ENCODE peak calls at places on chromosomes 13 and 19, in five cellular contexts. B is GM23248, N is fibroblast of lung, H is A673, K is left ventricle myocardium inferior. Y is an unnamed sample. For H3K4me1, the result is how much of the 10 kb centered on the place peaks cover.

GRCh38 chr13:109722068-109722467 is 64.3 kb downstream of the IRS2 start:
- DNase-seq in H (no peak), N (no peak), B (no peak), K (no peak), Y (no peak)

GRCh38 chr13:43387880-43388279 is 364.5 kb downstream of the DNAJC15 start:
- DNase-seq in B (no peak), N (no peak), K (no peak), H (no peak), Y (no peak)

GRCh38 chr13:29077051-29077813 is 257.1 kb downstream of the MTUS2 start:
- DNase-seq in N (no peak), B (no peak), H (no peak), K (no peak), Y (no peak)

GRCh38 chr13:25218011-25218410 is 45.9 kb upstream of the AMER2 start:
- DNase-seq in K (no peak), H (no peak), B (no peak), N (no peak), Y (no peak)

GRCh38 chr19:7818806-7819205 is 11.2 kb upstream of the EVI5L start:
- DNase-seq in K (no peak), H (no peak), B (no peak), N (no peak), Y (no peak)

GRCh38 chr13:21232196-21232595 is 55.7 kb downstream of the MRPL57 start:
- DNase-seq in H (peak), N (peak), K (no peak), B (peak), Y (no peak)

GRCh38 chr13:39531646-39532045 is 71.3 kb downstream of the LHFPL6 start:
- DNase-seq in K (no peak), B (peak), H (no peak), N (peak), Y (no peak)

GRCh38 chr19:5718579-5719273 is 1.2 kb downstream of the LONP1 start:
- DNase-seq in K (no peak), B (peak), H (peak), N (peak), Y (no peak)

GRCh38 chr13:33349314-33349995 is 63.9 kb upstream of the STARD13 start:
- DNase-seq in H (peak), N (no peak), B (peak), K (peak), Y (peak)

GRCh38 chr19:28940751-28941500 is 272.0 kb downstream of the UQCRFS1 start:
- DNase-seq in H (no peak), N (peak), K (no peak), B (peak), Y (no peak)

GRCh38 chr13:77383097-77383496 is 56.2 kb upstream of the MYCBP2 start:
- DNase-seq in H (no peak), K (no peak), B (no peak), N (no peak), Y (no peak)

GRCh38 chr13:66328486-66328885 is 901.6 kb downstream of the PCDH9 start:
- DNase-seq in N (no peak), K (no peak), B (no peak), H (no peak), Y (no peak)

GRCh38 chr13:74221752-74222151 is 87.5 kb upstream of the KLF12 start:
- DNase-seq in B (no peak), K (no peak), N (no peak), H (no peak), Y (no peak)

GRCh38 chr19:6654347-6655310 is 15.3 kb downstream of the TNFSF14 start:
- DNase-seq in H (no peak), B (no peak), K (no peak), N (no peak), Y (no peak)

GRCh38 chr19:48325265-48325910 is at the start of gene EMP3:
- DNase-seq in H (peak), N (peak), B (peak), K (peak), Y (peak)
- H3K4me1 ChIP-seq in H (under half), N (under half), B (under half), K (half or more), Y (under half)

GRCh38 chr19:2500861-2501260 is 24.9 kb downstream of the GADD45B start:
- DNase-seq in B (no peak), H (no peak), N (no peak), K (no peak), Y (no peak)
- H3K4me1 ChIP-seq in B (under half), H (under half), N (under half), K (under half), Y (under half)

GRCh38 chr19:10288662-10289166 is 1.0 kb upstream of the ICAM5 start:
- DNase-seq in K (no peak), H (peak), N (no peak), B (peak), Y (peak)
- H3K4me1 ChIP-seq in K (half or more), H (half or more), N (under half), B (under half), Y (under half)

GRCh38 chr13:23460309-23460708 is 26.8 kb upstream of the SACS start:
- DNase-seq in B (no peak), K (no peak), H (no peak), N (no peak), Y (no peak)
- H3K4me1 ChIP-seq in B (under half), K (under half), H (under half), N (under half), Y (under half)

GRCh38 chr19:16258440-16258903 is 60.8 kb downstream of the AP1M1 start:
- DNase-seq in B (no peak), N (no peak), K (peak), H (no peak), Y (peak)

GRCh38 chr19:16254851-16255408 is 57.2 kb downstream of the AP1M1 start:
- DNase-seq in K (no peak), B (no peak), H (no peak), N (no peak), Y (no peak)

GRCh38 chr19:16260160-16260793 is 62.6 kb downstream of the AP1M1 start:
- DNase-seq in N (no peak), H (no peak), K (no peak), B (no peak), Y (no peak)

GRCh38 chr19:16259385-16260159 is 61.9 kb downstream of the AP1M1 start:
- DNase-seq in B (no peak), K (no peak), H (no peak), N (no peak), Y (no peak)

DNA sequence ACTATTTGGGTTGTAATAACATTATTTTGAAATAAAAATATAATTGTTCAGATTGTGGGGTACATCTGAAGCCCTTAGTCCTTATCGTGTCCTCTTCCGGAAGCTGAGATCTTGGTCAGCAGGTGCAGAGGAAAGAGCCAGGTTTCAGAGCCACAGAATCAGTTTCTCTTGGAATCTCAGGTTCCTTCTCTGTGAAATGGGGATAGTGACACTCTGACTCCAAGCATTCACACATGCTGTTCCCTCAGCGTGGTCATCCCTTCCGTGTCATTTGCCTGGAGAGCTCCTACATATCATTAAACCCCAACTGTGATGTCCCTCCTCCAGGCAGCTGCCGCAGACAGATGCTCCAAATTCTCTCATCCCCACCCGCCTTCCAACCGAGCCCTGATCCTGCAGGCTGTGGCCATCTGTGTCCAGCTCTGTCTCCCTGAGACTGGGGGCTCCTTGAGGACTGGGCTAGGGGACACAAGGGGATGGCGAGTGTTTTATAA is 59.8 kb downstream of the AP1M1 start:
- DNase-seq in B (no peak), K (no peak), N (no peak), H (no peak), Y (no peak)
- H3K4me1 ChIP-seq in B (under half), K (under half), N (under half), H (under half), Y (under half)

Y was measured in aorta.